ENCODE peak calls at places on chromosomes 12 and 14, in seven cellular contexts. One of them, this sample, is unnamed.

GRCh38 chr12:94553130-94553519 is 93.5 kb upstream of the CEP83 start:
- DNase-seq in neural progenitor cell: no peak
- DNase-seq in AG09309: peak
- DNase-seq in body of pancreas: no peak
- DNase-seq in stomach: no peak
- DNase-seq in fibroblast of the aortic adventitia: peak
- DNase-seq in B cell: no peak
- DNase-seq in this sample: no peak

GRCh38 chr14:103067231-103067954 is 10.0 kb upstream of the CDC42BPB start:
- DNase-seq in neural progenitor cell: no peak
- DNase-seq in AG09309: peak
- DNase-seq in body of pancreas: no peak
- DNase-seq in stomach: no peak
- DNase-seq in fibroblast of the aortic adventitia: peak
- DNase-seq in B cell: no peak
- DNase-seq in this sample: no peak

GRCh38 chr14:71668186-71668912 is 263.9 kb upstream of the RGS6 start:
- DNase-seq in neural progenitor cell: no peak
- DNase-seq in AG09309: no peak
- DNase-seq in body of pancreas: no peak
- DNase-seq in stomach: no peak
- DNase-seq in fibroblast of the aortic adventitia: peak
- DNase-seq in B cell: no peak
- DNase-seq in this sample: no peak

GRCh38 chr14:90781344-90781761 is 34.9 kb downstream of the TTC7B start:
- DNase-seq in neural progenitor cell: no peak
- DNase-seq in AG09309: peak
- DNase-seq in body of pancreas: no peak
- DNase-seq in stomach: no peak
- DNase-seq in fibroblast of the aortic adventitia: peak
- DNase-seq in B cell: no peak
- DNase-seq in this sample: no peak

GRCh38 chr12:121325922-121326396 is 26.3 kb downstream of the ANAPC5 start:
- DNase-seq in neural progenitor cell: no peak
- DNase-seq in AG09309: no peak
- DNase-seq in body of pancreas: peak
- DNase-seq in stomach: no peak
- DNase-seq in fibroblast of the aortic adventitia: peak
- DNase-seq in B cell: no peak
- DNase-seq in this sample: no peak

GRCh38 chr14:79044894-79045624 is 874.9 kb downstream of the NRXN3 start:
- DNase-seq in neural progenitor cell: peak
- DNase-seq in AG09309: peak
- DNase-seq in body of pancreas: peak
- DNase-seq in stomach: no peak
- DNase-seq in fibroblast of the aortic adventitia: peak
- DNase-seq in B cell: no peak
- DNase-seq in this sample: no peak

GRCh38 chr12:121456551-121456950 is 56.6 kb downstream of the RNF34 start:
- DNase-seq in neural progenitor cell: no peak
- DNase-seq in AG09309: no peak
- DNase-seq in body of pancreas: no peak
- DNase-seq in stomach: no peak
- DNase-seq in fibroblast of the aortic adventitia: no peak
- DNase-seq in B cell: no peak
- DNase-seq in this sample: no peak

GRCh38 chr12:1046727-1047126 is 55.7 kb downstream of the ERC1 start:
- DNase-seq in neural progenitor cell: no peak
- DNase-seq in AG09309: no peak
- DNase-seq in body of pancreas: no peak
- DNase-seq in stomach: no peak
- DNase-seq in fibroblast of the aortic adventitia: no peak
- DNase-seq in B cell: no peak
- DNase-seq in this sample: no peak

GRCh38 chr12:46855760-46856159 is 30.0 kb upstream of the SLC38A4 start:
- DNase-seq in neural progenitor cell: no peak
- DNase-seq in AG09309: no peak
- DNase-seq in body of pancreas: no peak
- DNase-seq in stomach: no peak
- DNase-seq in fibroblast of the aortic adventitia: no peak
- DNase-seq in B cell: no peak
- DNase-seq in this sample: no peak

GRCh38 chr14:20743556-20743955 is 2.1 kb upstream of the EDDM3A start:
- DNase-seq in neural progenitor cell: no peak
- DNase-seq in AG09309: no peak
- DNase-seq in body of pancreas: no peak
- DNase-seq in stomach: no peak
- DNase-seq in fibroblast of the aortic adventitia: no peak
- DNase-seq in B cell: no peak
- DNase-seq in this sample: no peak

GRCh38 chr12:34206061-34206785 is 183.9 kb downstream of the ALG10 start:
- DNase-seq in neural progenitor cell: no peak
- DNase-seq in AG09309: no peak
- DNase-seq in body of pancreas: no peak
- DNase-seq in stomach: no peak
- DNase-seq in fibroblast of the aortic adventitia: no peak
- DNase-seq in B cell: no peak
- DNase-seq in this sample: no peak

GRCh38 chr12:83573676-83574075 is 887.0 kb downstream of the TMTC2 start:
- DNase-seq in neural progenitor cell: no peak
- DNase-seq in AG09309: peak
- DNase-seq in body of pancreas: peak
- DNase-seq in stomach: peak
- DNase-seq in fibroblast of the aortic adventitia: no peak
- DNase-seq in B cell: no peak
- DNase-seq in this sample: no peak

GRCh38 chr12:92899388-92900001 is 29.6 kb downstream of the EEA1 start:
- DNase-seq in neural progenitor cell: peak
- DNase-seq in AG09309: peak
- DNase-seq in body of pancreas: peak
- DNase-seq in stomach: peak
- DNase-seq in fibroblast of the aortic adventitia: peak
- DNase-seq in B cell: no peak
- DNase-seq in this sample: no peak

GRCh38 chr14:64186231-64187129 is 107.7 kb downstream of the ESR2 start:
- DNase-seq in neural progenitor cell: peak
- DNase-seq in AG09309: no peak
- DNase-seq in body of pancreas: peak
- DNase-seq in stomach: peak
- DNase-seq in fibroblast of the aortic adventitia: no peak
- DNase-seq in B cell: no peak
- DNase-seq in this sample: no peak

GRCh38 chr12:67989184-67989965 is at the start of gene IFNG-AS1:
- DNase-seq in neural progenitor cell: no peak
- DNase-seq in AG09309: no peak
- DNase-seq in body of pancreas: no peak
- DNase-seq in stomach: no peak
- DNase-seq in fibroblast of the aortic adventitia: no peak
- DNase-seq in B cell: peak
- DNase-seq in this sample: no peak

GRCh38 chr12:125203145-125203765 is 138.0 kb downstream of the AACS start:
- DNase-seq in neural progenitor cell: no peak
- DNase-seq in AG09309: no peak
- DNase-seq in body of pancreas: no peak
- DNase-seq in stomach: no peak
- DNase-seq in fibroblast of the aortic adventitia: peak
- DNase-seq in B cell: no peak
- DNase-seq in this sample: no peak

GRCh38 chr14:58822856-58823255 is 185.1 kb downstream of the DACT1 start:
- DNase-seq in neural progenitor cell: no peak
- DNase-seq in AG09309: no peak
- DNase-seq in body of pancreas: no peak
- DNase-seq in stomach: no peak
- DNase-seq in fibroblast of the aortic adventitia: no peak
- DNase-seq in B cell: no peak
- DNase-seq in this sample: no peak

GRCh38 chr14:58821421-58821820 is 183.7 kb downstream of the DACT1 start:
- DNase-seq in neural progenitor cell: no peak
- DNase-seq in AG09309: no peak
- DNase-seq in body of pancreas: no peak
- DNase-seq in stomach: no peak
- DNase-seq in fibroblast of the aortic adventitia: no peak
- DNase-seq in B cell: no peak
- DNase-seq in this sample: no peak

GRCh38 chr14:58817846-58818245 is 180.1 kb downstream of the DACT1 start:
- DNase-seq in neural progenitor cell: no peak
- DNase-seq in AG09309: no peak
- DNase-seq in body of pancreas: no peak
- DNase-seq in stomach: no peak
- DNase-seq in fibroblast of the aortic adventitia: peak
- DNase-seq in B cell: no peak
- DNase-seq in this sample: no peak

GRCh38 chr14:58823309-58823708 is 185.5 kb downstream of the DACT1 start:
- DNase-seq in neural progenitor cell: no peak
- DNase-seq in AG09309: no peak
- DNase-seq in body of pancreas: no peak
- DNase-seq in stomach: no peak
- DNase-seq in fibroblast of the aortic adventitia: no peak
- DNase-seq in B cell: no peak
- DNase-seq in this sample: no peak

DNA sequence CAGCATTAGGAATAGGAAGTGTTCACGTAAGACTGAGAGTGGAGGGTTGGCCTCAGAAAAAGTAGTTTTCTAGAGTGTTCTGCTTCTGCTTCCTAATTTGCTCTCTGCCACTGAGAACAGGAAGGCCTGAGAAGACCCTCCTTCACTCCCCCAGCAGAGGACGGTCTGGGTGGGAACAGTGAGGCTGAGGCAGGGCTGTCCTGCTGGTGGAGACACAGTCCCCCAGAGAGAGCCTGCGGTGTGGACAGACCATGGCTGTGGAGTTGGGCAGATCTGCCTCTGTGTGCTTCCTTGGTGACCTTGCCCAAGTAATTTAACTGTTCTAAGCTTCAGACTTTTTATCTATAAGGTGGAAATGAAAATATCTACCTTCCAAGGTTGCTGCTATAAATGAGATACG is 182.3 kb downstream of the DACT1 start:
- DNase-seq in neural progenitor cell: no peak
- DNase-seq in AG09309: no peak
- DNase-seq in body of pancreas: no peak
- DNase-seq in stomach: no peak
- DNase-seq in fibroblast of the aortic adventitia: no peak
- DNase-seq in B cell: no peak
- DNase-seq in this sample: no peak
- TF ChIP-seq CTCF in neural progenitor cell: no peak
- TF ChIP-seq CTCF in AG09309: no peak
- TF ChIP-seq CTCF in body of pancreas: no peak
- TF ChIP-seq CTCF in stomach: no peak
- TF ChIP-seq CTCF in fibroblast of the aortic adventitia: no peak
- TF ChIP-seq CTCF in B cell: no peak
- TF ChIP-seq CTCF in this sample: no peak

GRCh38 chr12:95582230-95583058 is 31.2 kb upstream of the USP44 start:
- DNase-seq in neural progenitor cell: peak
- DNase-seq in AG09309: no peak
- DNase-seq in body of pancreas: no peak
- DNase-seq in stomach: no peak
- DNase-seq in fibroblast of the aortic adventitia: peak
- DNase-seq in B cell: no peak
- DNase-seq in this sample: no peak
- TF ChIP-seq CTCF in neural progenitor cell: peak
- TF ChIP-seq CTCF in AG09309: peak
- TF ChIP-seq CTCF in body of pancreas: peak
- TF ChIP-seq CTCF in stomach: no peak
- TF ChIP-seq CTCF in fibroblast of the aortic adventitia: peak
- TF ChIP-seq CTCF in B cell: no peak
- TF ChIP-seq CTCF in this sample: no peak

GRCh38 chr14:100767788-100768536 is 41.3 kb downstream of the DLK1 start:
- DNase-seq in neural progenitor cell: no peak
- DNase-seq in AG09309: no peak
- DNase-seq in body of pancreas: no peak
- DNase-seq in stomach: no peak
- DNase-seq in fibroblast of the aortic adventitia: no peak
- DNase-seq in B cell: no peak
- DNase-seq in this sample: no peak
- TF ChIP-seq CTCF in neural progenitor cell: no peak
- TF ChIP-seq CTCF in AG09309: no peak
- TF ChIP-seq CTCF in body of pancreas: no peak
- TF ChIP-seq CTCF in stomach: no peak
- TF ChIP-seq CTCF in fibroblast of the aortic adventitia: no peak
- TF ChIP-seq CTCF in B cell: no peak
- TF ChIP-seq CTCF in this sample: no peak

GRCh38 chr12:132638541-132639408 is 20.2 kb downstream of the P2RX2 start:
- DNase-seq in neural progenitor cell: peak
- DNase-seq in AG09309: peak
- DNase-seq in body of pancreas: peak
- DNase-seq in stomach: no peak
- DNase-seq in fibroblast of the aortic adventitia: peak
- DNase-seq in B cell: no peak
- DNase-seq in this sample: peak
- TF ChIP-seq CTCF in neural progenitor cell: peak
- TF ChIP-seq CTCF in AG09309: peak
- TF ChIP-seq CTCF in body of pancreas: peak
- TF ChIP-seq CTCF in stomach: peak
- TF ChIP-seq CTCF in fibroblast of the aortic adventitia: peak
- TF ChIP-seq CTCF in B cell: peak
- TF ChIP-seq CTCF in this sample: peak

DNA sequence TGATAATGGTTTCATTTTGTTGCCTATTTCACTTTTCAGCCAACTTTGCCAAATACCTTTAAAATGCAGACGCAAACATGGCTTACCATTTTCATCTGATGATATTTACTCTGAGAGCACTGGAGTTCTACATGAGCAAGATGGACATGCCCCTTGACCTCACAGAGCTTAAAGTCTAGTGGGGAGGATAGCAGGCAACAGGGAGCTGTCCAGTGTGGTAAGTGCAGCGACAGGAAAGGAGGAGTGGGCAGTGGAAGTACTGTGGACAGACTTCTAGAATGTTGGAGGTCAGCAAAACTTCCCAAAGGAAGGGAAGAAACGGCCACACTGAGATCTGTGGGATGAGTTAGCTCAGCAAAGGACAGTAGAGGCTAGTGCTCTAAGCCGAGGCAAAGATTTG is 25.3 kb downstream of the LRIG3 start:
- DNase-seq in neural progenitor cell: no peak
- DNase-seq in AG09309: no peak
- DNase-seq in body of pancreas: no peak
- DNase-seq in stomach: no peak
- DNase-seq in fibroblast of the aortic adventitia: no peak
- DNase-seq in B cell: no peak
- DNase-seq in this sample: no peak
- TF ChIP-seq CTCF in neural progenitor cell: no peak
- TF ChIP-seq CTCF in AG09309: no peak
- TF ChIP-seq CTCF in body of pancreas: no peak
- TF ChIP-seq CTCF in stomach: no peak
- TF ChIP-seq CTCF in fibroblast of the aortic adventitia: no peak
- TF ChIP-seq CTCF in B cell: no peak
- TF ChIP-seq CTCF in this sample: no peak

This sample was measured in GM10248.